ENCODE peak calls at places on chromosome 2, in nine cellular contexts. One of them, this sample, is unnamed.
A peak's percentile ranks its signal among the peaks of the same experiment; 100 is the strongest.

GRCh38 chr2:191385416-191386160 is 140.4 kb downstream of the MYO1B start:
- DNase-seq in effector memory CD4-positive, alpha-beta T cell: no peak
- DNase-seq in HCT116: no peak
- DNase-seq in PC-3: peak; percentile 27
- DNase-seq in left ventricle myocardium inferior: no peak
- DNase-seq in CD8-positive, alpha-beta memory T cell: no peak
- DNase-seq in mammary epithelial cell: peak; percentile 39
- DNase-seq in prostate gland: no peak
- DNase-seq in astrocyte: no peak
- DNase-seq in this sample: no peak

GRCh38 chr2:129742415-129742814 is 237.1 kb upstream of the RAB6C start:
- DNase-seq in effector memory CD4-positive, alpha-beta T cell: no peak
- DNase-seq in HCT116: no peak
- DNase-seq in mammary epithelial cell: no peak
- DNase-seq in prostate gland: no peak
- DNase-seq in astrocyte: no peak
- DNase-seq in PC-3: no peak
- DNase-seq in left ventricle myocardium inferior: no peak
- DNase-seq in CD8-positive, alpha-beta memory T cell: no peak
- DNase-seq in this sample: no peak

GRCh38 chr2:161250864-161251436 is 57.3 kb upstream of the PSMD14 start:
- DNase-seq in astrocyte: peak; percentile 36
- DNase-seq in left ventricle myocardium inferior: no peak
- DNase-seq in PC-3: peak; percentile 83
- DNase-seq in CD8-positive, alpha-beta memory T cell: no peak
- DNase-seq in prostate gland: no peak
- DNase-seq in effector memory CD4-positive, alpha-beta T cell: no peak
- DNase-seq in mammary epithelial cell: peak; percentile 71
- DNase-seq in HCT116: peak; percentile 69
- DNase-seq in this sample: peak; percentile 87

GRCh38 chr2:160381425-160381951 is 112.1 kb downstream of the RBMS1 start:
- DNase-seq in PC-3: no peak
- DNase-seq in HCT116: no peak
- DNase-seq in prostate gland: no peak
- DNase-seq in astrocyte: peak; percentile 74
- DNase-seq in mammary epithelial cell: no peak
- DNase-seq in effector memory CD4-positive, alpha-beta T cell: no peak
- DNase-seq in CD8-positive, alpha-beta memory T cell: no peak
- DNase-seq in left ventricle myocardium inferior: no peak
- DNase-seq in this sample: no peak

GRCh38 chr2:230666885-230667712 is 45.5 kb upstream of the CAB39 start:
- DNase-seq in left ventricle myocardium inferior: no peak
- DNase-seq in PC-3: peak; percentile 42
- DNase-seq in HCT116: no peak
- DNase-seq in astrocyte: peak; percentile 56
- DNase-seq in prostate gland: no peak
- DNase-seq in effector memory CD4-positive, alpha-beta T cell: no peak
- DNase-seq in mammary epithelial cell: peak; percentile 63
- DNase-seq in CD8-positive, alpha-beta memory T cell: no peak
- DNase-seq in this sample: no peak

GRCh38 chr2:186307871-186308270 is 178.2 kb upstream of the ZC3H15 start:
- DNase-seq in mammary epithelial cell: peak; percentile 9
- DNase-seq in CD8-positive, alpha-beta memory T cell: no peak
- DNase-seq in effector memory CD4-positive, alpha-beta T cell: no peak
- DNase-seq in astrocyte: no peak
- DNase-seq in HCT116: no peak
- DNase-seq in prostate gland: no peak
- DNase-seq in left ventricle myocardium inferior: no peak
- DNase-seq in PC-3: peak; percentile 19
- DNase-seq in this sample: no peak

GRCh38 chr2:65663831-65664407 is 231.5 kb upstream of the SPRED2 start:
- DNase-seq in prostate gland: no peak
- DNase-seq in astrocyte: peak; percentile 91
- DNase-seq in PC-3: no peak
- DNase-seq in HCT116: no peak
- DNase-seq in CD8-positive, alpha-beta memory T cell: no peak
- DNase-seq in effector memory CD4-positive, alpha-beta T cell: no peak
- DNase-seq in left ventricle myocardium inferior: no peak
- DNase-seq in mammary epithelial cell: no peak
- DNase-seq in this sample: no peak

GRCh38 chr2:232170391-232170790 is 208.2 kb upstream of the ALPP start:
- DNase-seq in effector memory CD4-positive, alpha-beta T cell: no peak
- DNase-seq in astrocyte: no peak
- DNase-seq in HCT116: no peak
- DNase-seq in PC-3: no peak
- DNase-seq in mammary epithelial cell: no peak
- DNase-seq in CD8-positive, alpha-beta memory T cell: no peak
- DNase-seq in prostate gland: no peak
- DNase-seq in left ventricle myocardium inferior: no peak
- DNase-seq in this sample: no peak

GRCh38 chr2:178111743-178112142 is 494 bp upstream of the RBM45 start:
- DNase-seq in left ventricle myocardium inferior: no peak
- DNase-seq in CD8-positive, alpha-beta memory T cell: no peak
- DNase-seq in mammary epithelial cell: no peak
- DNase-seq in astrocyte: no peak
- DNase-seq in PC-3: no peak
- DNase-seq in HCT116: no peak
- DNase-seq in effector memory CD4-positive, alpha-beta T cell: no peak
- DNase-seq in prostate gland: no peak
- DNase-seq in this sample: no peak

GRCh38 chr2:178109813-178110212 is 2.4 kb upstream of the RBM45 start:
- DNase-seq in PC-3: peak; percentile 76
- DNase-seq in astrocyte: peak; percentile 26
- DNase-seq in HCT116: peak; percentile 33
- DNase-seq in CD8-positive, alpha-beta memory T cell: no peak
- DNase-seq in effector memory CD4-positive, alpha-beta T cell: no peak
- DNase-seq in left ventricle myocardium inferior: no peak
- DNase-seq in mammary epithelial cell: peak; percentile 23
- DNase-seq in prostate gland: no peak
- DNase-seq in this sample: peak; percentile 51

GRCh38 chr2:178108176-178108575 is 4.1 kb upstream of the RBM45 start:
- DNase-seq in mammary epithelial cell: no peak
- DNase-seq in astrocyte: no peak
- DNase-seq in PC-3: no peak
- DNase-seq in effector memory CD4-positive, alpha-beta T cell: no peak
- DNase-seq in prostate gland: no peak
- DNase-seq in left ventricle myocardium inferior: no peak
- DNase-seq in HCT116: no peak
- DNase-seq in CD8-positive, alpha-beta memory T cell: no peak
- DNase-seq in this sample: no peak

GRCh38 chr2:178112202-178113152 is at the start of gene RBM45:
- DNase-seq in prostate gland: peak; percentile 87
- DNase-seq in astrocyte: peak; percentile 87
- DNase-seq in effector memory CD4-positive, alpha-beta T cell: peak; percentile 62
- DNase-seq in left ventricle myocardium inferior: peak; percentile 93
- DNase-seq in CD8-positive, alpha-beta memory T cell: peak; percentile 88
- DNase-seq in mammary epithelial cell: peak; percentile 95
- DNase-seq in PC-3: peak; percentile 94
- DNase-seq in HCT116: peak; percentile 87
- DNase-seq in this sample: peak; percentile 92

GRCh38 chr2:178110681-178111080 is 1.6 kb upstream of the RBM45 start:
- DNase-seq in HCT116: no peak
- DNase-seq in astrocyte: no peak
- DNase-seq in left ventricle myocardium inferior: no peak
- DNase-seq in mammary epithelial cell: no peak
- DNase-seq in CD8-positive, alpha-beta memory T cell: no peak
- DNase-seq in effector memory CD4-positive, alpha-beta T cell: no peak
- DNase-seq in prostate gland: peak; percentile 48
- DNase-seq in PC-3: no peak
- DNase-seq in this sample: no peak
- H3K4me3 ChIP-seq in HCT116: no peak overlapping the region
- H3K4me3 ChIP-seq in astrocyte: no peak overlapping the region
- H3K4me3 ChIP-seq in left ventricle myocardium inferior: no peak overlapping the region
- H3K4me3 ChIP-seq in mammary epithelial cell: no peak overlapping the region
- H3K4me3 ChIP-seq in CD8-positive, alpha-beta memory T cell: no peak overlapping the region
- H3K4me3 ChIP-seq in effector memory CD4-positive, alpha-beta T cell: no peak overlapping the region
- H3K4me3 ChIP-seq in prostate gland: no peak overlapping the region
- H3K4me3 ChIP-seq in PC-3: no peak overlapping the region
- H3K4me3 ChIP-seq in this sample: no peak overlapping the region

DNA sequence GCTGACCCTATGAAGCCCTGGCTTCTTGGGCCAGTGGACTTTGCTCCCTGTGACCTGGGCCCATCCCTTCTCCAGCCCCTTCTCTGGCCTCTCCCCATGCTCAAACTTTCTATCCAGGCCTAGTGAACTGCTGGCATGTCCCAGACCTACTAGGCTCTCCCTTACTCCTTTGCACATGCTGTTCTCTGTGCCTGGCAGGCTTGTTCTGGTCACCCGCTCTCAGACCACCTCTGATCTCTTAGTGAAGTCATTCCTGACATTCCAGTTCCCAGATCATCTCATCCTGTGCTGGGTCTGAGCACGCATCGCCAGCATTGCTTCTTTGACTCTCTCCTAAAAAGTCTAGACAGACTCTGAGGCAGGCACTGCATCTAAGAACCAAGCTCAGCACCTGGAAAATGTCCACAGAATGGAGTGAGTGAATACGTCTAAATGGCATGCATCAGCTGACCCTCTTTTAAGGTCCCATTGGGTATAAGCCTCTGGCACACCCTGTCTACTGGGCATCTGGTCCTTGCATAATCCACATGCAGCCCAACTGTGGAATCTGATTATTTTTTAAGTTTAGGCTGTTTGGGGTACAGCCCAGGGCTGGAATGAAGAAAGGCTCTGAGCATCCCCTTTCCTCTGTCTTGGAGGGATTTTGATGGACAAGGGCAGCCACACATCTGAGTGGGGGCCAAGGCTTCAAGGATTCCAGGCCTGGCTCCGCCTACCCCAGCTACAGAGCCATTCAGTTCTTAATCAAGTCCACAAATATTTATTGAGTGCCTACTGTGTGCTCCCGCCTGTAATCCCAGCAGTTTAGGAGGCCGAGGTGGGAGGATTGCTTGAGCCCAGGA is 130.6 kb upstream of the HAAO start:
- DNase-seq in prostate gland: no peak
- DNase-seq in mammary epithelial cell: peak; percentile 66
- DNase-seq in HCT116: no peak
- DNase-seq in astrocyte: peak; percentile 92
- DNase-seq in CD8-positive, alpha-beta memory T cell: no peak
- DNase-seq in left ventricle myocardium inferior: no peak
- DNase-seq in PC-3: no peak
- DNase-seq in effector memory CD4-positive, alpha-beta T cell: no peak
- DNase-seq in this sample: no peak
- H3K27ac ChIP-seq in prostate gland: peak overlapping the region; percentile 81
- H3K27ac ChIP-seq in mammary epithelial cell: no peak overlapping the region
- H3K27ac ChIP-seq in HCT116: no peak overlapping the region
- H3K27ac ChIP-seq in astrocyte: peak overlapping the region; percentile 98
- H3K27ac ChIP-seq in CD8-positive, alpha-beta memory T cell: no peak overlapping the region
- H3K27ac ChIP-seq in left ventricle myocardium inferior: peak overlapping the region; percentile 92
- H3K27ac ChIP-seq in PC-3: no peak overlapping the region
- H3K27ac ChIP-seq in effector memory CD4-positive, alpha-beta T cell: no peak overlapping the region
- H3K27ac ChIP-seq in this sample: peak overlapping the region; percentile 95

GRCh38 chr2:238848566-238848940 is 668 bp downstream of the TWIST2 start:
- DNase-seq in effector memory CD4-positive, alpha-beta T cell: no peak
- DNase-seq in HCT116: no peak
- DNase-seq in mammary epithelial cell: no peak
- DNase-seq in PC-3: no peak
- DNase-seq in prostate gland: no peak
- DNase-seq in left ventricle myocardium inferior: no peak
- DNase-seq in astrocyte: no peak
- DNase-seq in CD8-positive, alpha-beta memory T cell: no peak
- DNase-seq in this sample: no peak

GRCh38 chr2:238845583-238846480 is 2.1 kb upstream of the TWIST2 start:
- DNase-seq in astrocyte: no peak
- DNase-seq in prostate gland: no peak
- DNase-seq in effector memory CD4-positive, alpha-beta T cell: no peak
- DNase-seq in CD8-positive, alpha-beta memory T cell: no peak
- DNase-seq in mammary epithelial cell: no peak
- DNase-seq in PC-3: no peak
- DNase-seq in HCT116: no peak
- DNase-seq in left ventricle myocardium inferior: no peak
- DNase-seq in this sample: no peak

GRCh38 chr2:238847432-238847801 is 468 bp upstream of the TWIST2 start:
- DNase-seq in left ventricle myocardium inferior: no peak
- DNase-seq in prostate gland: no peak
- DNase-seq in mammary epithelial cell: no peak
- DNase-seq in HCT116: no peak
- DNase-seq in CD8-positive, alpha-beta memory T cell: no peak
- DNase-seq in astrocyte: no peak
- DNase-seq in PC-3: no peak
- DNase-seq in effector memory CD4-positive, alpha-beta T cell: no peak
- DNase-seq in this sample: no peak

GRCh38 chr2:238847841-238848565 is at the start of gene TWIST2:
- DNase-seq in CD8-positive, alpha-beta memory T cell: no peak
- DNase-seq in effector memory CD4-positive, alpha-beta T cell: no peak
- DNase-seq in HCT116: no peak
- DNase-seq in prostate gland: peak; percentile 73
- DNase-seq in mammary epithelial cell: peak; percentile 78
- DNase-seq in PC-3: peak; percentile 28
- DNase-seq in astrocyte: peak; percentile 91
- DNase-seq in left ventricle myocardium inferior: peak; percentile 80
- DNase-seq in this sample: no peak

DNA sequence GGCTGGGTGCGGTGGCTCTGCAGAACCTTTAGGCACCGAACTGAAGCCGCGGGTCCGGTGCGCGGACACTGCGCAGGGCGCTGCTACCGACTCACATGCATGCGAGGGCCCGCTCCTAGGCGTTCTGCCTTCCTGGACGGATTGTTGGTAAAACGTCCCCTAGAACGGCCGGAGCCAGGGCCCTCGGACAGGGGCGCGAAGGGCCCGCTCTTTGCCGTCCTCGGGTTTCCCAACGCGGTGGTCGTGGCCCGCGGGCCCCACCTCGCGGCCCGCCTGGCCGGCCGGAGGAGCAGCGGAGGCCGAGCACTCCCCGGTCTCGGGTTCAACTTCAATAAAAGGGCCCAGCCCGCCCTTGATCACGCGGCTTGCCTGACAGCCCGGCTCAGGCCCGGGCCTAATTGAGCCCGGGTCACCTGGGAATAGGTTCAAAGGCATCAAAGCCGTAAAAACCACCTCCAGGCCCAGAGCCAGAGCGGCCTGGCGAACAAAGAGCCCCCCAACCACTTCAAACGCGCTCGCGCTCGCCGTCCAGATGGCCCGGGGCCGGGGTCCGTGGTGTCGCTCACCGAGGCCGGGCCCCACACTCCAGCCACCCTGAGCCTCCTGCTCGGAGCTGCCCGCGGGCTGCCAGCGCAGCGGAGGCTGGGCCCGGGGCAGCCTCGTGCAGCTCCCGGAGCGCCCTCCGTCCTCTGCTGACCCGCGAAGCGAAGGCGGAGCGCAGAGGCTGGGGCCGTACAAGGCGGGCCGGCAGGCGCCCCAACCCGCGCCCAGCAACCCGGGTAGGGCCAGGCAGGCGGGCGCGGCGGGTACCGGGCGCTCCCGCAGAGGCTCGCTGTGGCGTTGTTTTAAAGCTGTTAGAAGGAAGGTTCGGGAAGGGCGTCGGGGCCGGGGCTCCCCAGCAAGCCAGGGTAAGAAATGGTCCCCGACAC is 1.1 kb upstream of the TWIST2 start:
- DNase-seq in CD8-positive, alpha-beta memory T cell: no peak
- DNase-seq in HCT116: no peak
- DNase-seq in PC-3: no peak
- DNase-seq in prostate gland: no peak
- DNase-seq in astrocyte: peak; percentile 35
- DNase-seq in mammary epithelial cell: no peak
- DNase-seq in left ventricle myocardium inferior: no peak
- DNase-seq in effector memory CD4-positive, alpha-beta T cell: no peak
- DNase-seq in this sample: no peak
- H3K27me3 ChIP-seq in CD8-positive, alpha-beta memory T cell: peaks cover 14% of the 10 kb centered on the region
- H3K27me3 ChIP-seq in HCT116: no peaks in the 10 kb centered on the region
- H3K27me3 ChIP-seq in PC-3: no peaks in the 10 kb centered on the region
- H3K27me3 ChIP-seq in prostate gland: peaks cover 11% of the 10 kb centered on the region
- H3K27me3 ChIP-seq in astrocyte: peaks cover 3% of the 10 kb centered on the region
- H3K27me3 ChIP-seq in mammary epithelial cell: no peaks in the 10 kb centered on the region
- H3K27me3 ChIP-seq in left ventricle myocardium inferior: peaks cover 99% of the 10 kb centered on the region
- H3K27me3 ChIP-seq in effector memory CD4-positive, alpha-beta T cell: peaks cover 4% of the 10 kb centered on the region
- H3K27me3 ChIP-seq in this sample: peaks cover 11% of the 10 kb centered on the region

DNA sequence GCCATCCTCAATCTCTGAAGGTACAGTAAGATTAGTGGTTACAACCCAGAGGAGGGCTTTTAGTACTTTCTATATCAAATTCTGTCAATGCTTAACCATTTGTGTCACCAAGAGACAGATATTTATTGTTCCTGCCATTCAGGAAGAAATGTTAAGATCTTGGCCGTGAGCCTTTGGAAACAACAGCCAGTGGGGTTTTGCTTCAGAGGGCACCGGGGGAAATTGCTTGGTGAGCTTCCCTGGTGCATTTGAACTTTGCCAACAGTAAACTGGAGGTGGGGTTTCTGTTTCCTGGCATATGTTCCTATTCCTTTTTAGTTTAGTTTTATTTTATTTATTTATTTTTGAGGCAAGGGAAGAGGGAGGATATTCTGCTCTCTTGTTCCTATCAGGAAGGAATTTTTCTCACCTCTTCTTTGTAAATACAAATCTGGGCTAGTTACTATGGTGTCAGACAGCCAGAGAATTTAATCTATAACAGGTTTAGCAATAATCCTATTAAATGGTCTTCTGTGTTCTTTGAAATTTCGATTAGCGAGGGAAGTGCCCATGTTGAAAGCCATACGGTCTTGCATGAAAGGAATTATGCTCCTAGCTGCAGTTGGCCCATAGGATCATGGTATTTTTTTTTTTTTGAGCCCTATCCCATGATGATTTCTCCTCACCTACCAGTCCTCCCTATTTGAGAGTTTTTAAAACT is 95.7 kb downstream of the MAIP1 start:
- DNase-seq in PC-3: no peak
- DNase-seq in HCT116: no peak
- DNase-seq in CD8-positive, alpha-beta memory T cell: no peak
- DNase-seq in astrocyte: no peak
- DNase-seq in prostate gland: no peak
- DNase-seq in left ventricle myocardium inferior: no peak
- DNase-seq in mammary epithelial cell: no peak
- DNase-seq in effector memory CD4-positive, alpha-beta T cell: no peak
- DNase-seq in this sample: peak; percentile 48
- H3K4me3 ChIP-seq in PC-3: no peak overlapping the region
- H3K4me3 ChIP-seq in HCT116: no peak overlapping the region
- H3K4me3 ChIP-seq in CD8-positive, alpha-beta memory T cell: no peak overlapping the region
- H3K4me3 ChIP-seq in astrocyte: no peak overlapping the region
- H3K4me3 ChIP-seq in prostate gland: no peak overlapping the region
- H3K4me3 ChIP-seq in left ventricle myocardium inferior: no peak overlapping the region
- H3K4me3 ChIP-seq in mammary epithelial cell: no peak overlapping the region
- H3K4me3 ChIP-seq in effector memory CD4-positive, alpha-beta T cell: no peak overlapping the region
- H3K4me3 ChIP-seq in this sample: no peak overlapping the region

This sample was measured in small intestine.